ENCODE peak calls at places on chromosome 5, in five cellular contexts. One of them, this sample, is unnamed.

GRCh38 chr5:142215915-142216681 is 107.5 kb downstream of the NDFIP1 start:
- DNase-seq in ELF-1: peak
- DNase-seq in GM12892: no peak
- DNase-seq in Ammon's horn: peak
- DNase-seq in endodermal cell: no peak
- DNase-seq in this sample: no peak

GRCh38 chr5:148397968-148398595 is 14.3 kb downstream of the FBXO38 start:
- DNase-seq in Ammon's horn: no peak
- DNase-seq in endodermal cell: peak
- DNase-seq in GM12892: no peak
- DNase-seq in ELF-1: peak
- DNase-seq in this sample: no peak

GRCh38 chr5:119452373-119453044 is at the start of gene HSD17B4:
- DNase-seq in Ammon's horn: peak
- DNase-seq in endodermal cell: peak
- DNase-seq in GM12892: peak
- DNase-seq in ELF-1: peak
- DNase-seq in this sample: peak

GRCh38 chr5:128784726-128785125 is 180.6 kb upstream of the SLC27A6 start:
- DNase-seq in Ammon's horn: no peak
- DNase-seq in GM12892: no peak
- DNase-seq in endodermal cell: no peak
- DNase-seq in ELF-1: no peak
- DNase-seq in this sample: no peak

GRCh38 chr5:51960617-51961115 is 577.4 kb downstream of the ISL1 start:
- DNase-seq in ELF-1: no peak
- DNase-seq in Ammon's horn: peak
- DNase-seq in endodermal cell: no peak
- DNase-seq in GM12892: no peak
- DNase-seq in this sample: no peak

GRCh38 chr5:167244583-167244982 is 1046.9 kb upstream of the WWC1 start:
- DNase-seq in endodermal cell: peak
- DNase-seq in Ammon's horn: peak
- DNase-seq in ELF-1: peak
- DNase-seq in GM12892: no peak
- DNase-seq in this sample: no peak

GRCh38 chr5:139215176-139215975 is 17.2 kb upstream of the SIL1 start:
- DNase-seq in ELF-1: no peak
- DNase-seq in GM12892: no peak
- DNase-seq in Ammon's horn: no peak
- DNase-seq in endodermal cell: no peak
- DNase-seq in this sample: no peak

GRCh38 chr5:514673-515072 is 9.6 kb downstream of the SLC9A3 start:
- DNase-seq in ELF-1: no peak
- DNase-seq in GM12892: no peak
- DNase-seq in endodermal cell: no peak
- DNase-seq in Ammon's horn: no peak
- DNase-seq in this sample: no peak

GRCh38 chr5:151155149-151155776 is 2.3 kb downstream of the ANXA6 start:
- DNase-seq in endodermal cell: no peak
- DNase-seq in Ammon's horn: no peak
- DNase-seq in GM12892: no peak
- DNase-seq in ELF-1: no peak
- DNase-seq in this sample: no peak

GRCh38 chr5:76579166-76579765 is 43.9 kb downstream of the F2RL2 start:
- DNase-seq in endodermal cell: no peak
- DNase-seq in Ammon's horn: no peak
- DNase-seq in ELF-1: no peak
- DNase-seq in GM12892: no peak
- DNase-seq in this sample: no peak

GRCh38 chr5:149578896-149579295 is 2.4 kb upstream of the ARHGEF37 start:
- DNase-seq in endodermal cell: no peak
- DNase-seq in GM12892: no peak
- DNase-seq in ELF-1: no peak
- DNase-seq in Ammon's horn: no peak
- DNase-seq in this sample: no peak

This sample was measured in GM19239.